ENCODE peak calls at places on chromosome 16, in six cellular contexts. One of them, this sample, is unnamed.
A peak's percentile ranks its signal among the peaks of the same experiment; 100 is the strongest.

GRCh38 chr16:75219838-75220237 is 1.1 kb downstream of the CTRB1 start:
- DNase-seq in body of pancreas: no peak
- DNase-seq in OCI-LY7: peak; percentile 11
- DNase-seq in CD8-positive, alpha-beta memory T cell: peak; percentile 24
- DNase-seq in A549: no peak
- DNase-seq in sigmoid colon: no peak
- DNase-seq in this sample: no peak

GRCh38 chr16:82846806-82847205 is 220.0 kb downstream of the CDH13 start:
- DNase-seq in body of pancreas: no peak
- DNase-seq in OCI-LY7: no peak
- DNase-seq in CD8-positive, alpha-beta memory T cell: no peak
- DNase-seq in A549: no peak
- DNase-seq in sigmoid colon: no peak
- DNase-seq in this sample: no peak

GRCh38 chr16:11309895-11310633 is 28.9 kb upstream of the PRM1 start:
- DNase-seq in body of pancreas: no peak
- DNase-seq in OCI-LY7: peak; percentile 99
- DNase-seq in CD8-positive, alpha-beta memory T cell: no peak
- DNase-seq in A549: no peak
- DNase-seq in sigmoid colon: no peak
- DNase-seq in this sample: no peak

GRCh38 chr16:25027281-25027680 is 12.1 kb upstream of the ARHGAP17 start:
- DNase-seq in body of pancreas: no peak
- DNase-seq in OCI-LY7: no peak
- DNase-seq in CD8-positive, alpha-beta memory T cell: no peak
- DNase-seq in A549: no peak
- DNase-seq in sigmoid colon: no peak
- DNase-seq in this sample: no peak

GRCh38 chr16:80525420-80525819 is 15.4 kb upstream of the DYNLRB2 start:
- DNase-seq in body of pancreas: no peak
- DNase-seq in OCI-LY7: no peak
- DNase-seq in CD8-positive, alpha-beta memory T cell: no peak
- DNase-seq in A549: no peak
- DNase-seq in sigmoid colon: no peak
- DNase-seq in this sample: no peak

GRCh38 chr16:11526921-11527320 is 59.8 kb downstream of the LITAF start:
- DNase-seq in body of pancreas: no peak
- DNase-seq in OCI-LY7: no peak
- DNase-seq in CD8-positive, alpha-beta memory T cell: no peak
- DNase-seq in A549: no peak
- DNase-seq in sigmoid colon: no peak
- DNase-seq in this sample: no peak

GRCh38 chr16:71339481-71340171 is 18.9 kb upstream of the CALB2 start:
- DNase-seq in body of pancreas: no peak
- DNase-seq in OCI-LY7: no peak
- DNase-seq in CD8-positive, alpha-beta memory T cell: no peak
- DNase-seq in A549: no peak
- DNase-seq in sigmoid colon: no peak
- DNase-seq in this sample: no peak

GRCh38 chr16:13337482-13337881 is 436.1 kb downstream of the SHISA9 start:
- DNase-seq in body of pancreas: no peak
- DNase-seq in OCI-LY7: no peak
- DNase-seq in CD8-positive, alpha-beta memory T cell: no peak
- DNase-seq in A549: no peak
- DNase-seq in sigmoid colon: no peak
- DNase-seq in this sample: no peak

GRCh38 chr16:4067262-4068001 is 48.8 kb downstream of the ADCY9 start:
- DNase-seq in body of pancreas: no peak
- DNase-seq in OCI-LY7: no peak
- DNase-seq in CD8-positive, alpha-beta memory T cell: no peak
- DNase-seq in A549: no peak
- DNase-seq in sigmoid colon: peak; percentile 24
- DNase-seq in this sample: no peak

GRCh38 chr16:66832190-66832589 is 1.4 kb upstream of the NAE1 start:
- DNase-seq in body of pancreas: no peak
- DNase-seq in OCI-LY7: no peak
- DNase-seq in CD8-positive, alpha-beta memory T cell: no peak
- DNase-seq in A549: no peak
- DNase-seq in sigmoid colon: no peak
- DNase-seq in this sample: no peak

GRCh38 chr16:26857371-26857770 is 209.4 kb upstream of the C16orf82 start:
- DNase-seq in body of pancreas: no peak
- DNase-seq in OCI-LY7: peak; percentile 10
- DNase-seq in CD8-positive, alpha-beta memory T cell: no peak
- DNase-seq in A549: no peak
- DNase-seq in sigmoid colon: no peak
- DNase-seq in this sample: no peak

GRCh38 chr16:86450691-86451090 is 59.6 kb upstream of the FOXF1 start:
- DNase-seq in body of pancreas: no peak
- DNase-seq in OCI-LY7: no peak
- DNase-seq in CD8-positive, alpha-beta memory T cell: no peak
- DNase-seq in A549: no peak
- DNase-seq in sigmoid colon: no peak
- DNase-seq in this sample: no peak

GRCh38 chr16:1863681-1864460 is 8.1 kb downstream of the MEIOB start:
- DNase-seq in body of pancreas: peak; percentile 20
- DNase-seq in OCI-LY7: peak; percentile 55
- DNase-seq in CD8-positive, alpha-beta memory T cell: peak; percentile 11
- DNase-seq in A549: no peak
- DNase-seq in sigmoid colon: no peak
- DNase-seq in this sample: no peak

GRCh38 chr16:21593530-21594289 is 5.7 kb upstream of the METTL9 start:
- DNase-seq in body of pancreas: no peak
- DNase-seq in OCI-LY7: no peak
- DNase-seq in CD8-positive, alpha-beta memory T cell: no peak
- DNase-seq in A549: no peak
- DNase-seq in sigmoid colon: no peak
- DNase-seq in this sample: no peak

GRCh38 chr16:68380348-68380670 is 68.0 kb downstream of the SMPD3 start:
- DNase-seq in body of pancreas: no peak
- DNase-seq in OCI-LY7: no peak
- DNase-seq in CD8-positive, alpha-beta memory T cell: no peak
- DNase-seq in A549: no peak
- DNase-seq in sigmoid colon: no peak
- DNase-seq in this sample: peak; percentile 35

GRCh38 chr16:3646348-3646920 is 8.1 kb upstream of the DNASE1 start:
- DNase-seq in body of pancreas: peak; percentile 86
- DNase-seq in OCI-LY7: no peak
- DNase-seq in CD8-positive, alpha-beta memory T cell: no peak
- DNase-seq in A549: peak; percentile 80
- DNase-seq in sigmoid colon: peak; percentile 57
- DNase-seq in this sample: no peak

GRCh38 chr16:84332975-84333684 is 35.2 kb upstream of the ATP2C2 start:
- DNase-seq in body of pancreas: peak; percentile 22
- DNase-seq in OCI-LY7: no peak
- DNase-seq in CD8-positive, alpha-beta memory T cell: no peak
- DNase-seq in A549: no peak
- DNase-seq in sigmoid colon: peak; percentile 39
- DNase-seq in this sample: no peak

GRCh38 chr16:49756971-49757743 is 98.8 kb downstream of the ZNF423 start:
- DNase-seq in body of pancreas: no peak
- DNase-seq in OCI-LY7: no peak
- DNase-seq in CD8-positive, alpha-beta memory T cell: no peak
- DNase-seq in A549: no peak
- DNase-seq in sigmoid colon: no peak
- DNase-seq in this sample: no peak

GRCh38 chr16:67163164-67163902 is 1.2 kb upstream of the HSF4 start:
- DNase-seq in body of pancreas: no peak
- DNase-seq in OCI-LY7: no peak
- DNase-seq in CD8-positive, alpha-beta memory T cell: peak; percentile 25
- DNase-seq in A549: no peak
- DNase-seq in sigmoid colon: peak; percentile 89
- DNase-seq in this sample: no peak

GRCh38 chr16:81595676-81596292 is 151.2 kb downstream of the CMIP start:
- DNase-seq in body of pancreas: no peak
- DNase-seq in OCI-LY7: no peak
- DNase-seq in CD8-positive, alpha-beta memory T cell: no peak
- DNase-seq in A549: no peak
- DNase-seq in sigmoid colon: no peak
- DNase-seq in this sample: no peak

GRCh38 chr16:30142672-30143346 is 19.8 kb upstream of the MAPK3 start:
- DNase-seq in body of pancreas: no peak
- DNase-seq in OCI-LY7: peak; percentile 58
- DNase-seq in CD8-positive, alpha-beta memory T cell: peak; percentile 45
- DNase-seq in A549: no peak
- DNase-seq in sigmoid colon: no peak
- DNase-seq in this sample: no peak

GRCh38 chr16:83931556-83931955 is 21.5 kb upstream of the OSGIN1 start:
- DNase-seq in body of pancreas: no peak
- DNase-seq in OCI-LY7: no peak
- DNase-seq in CD8-positive, alpha-beta memory T cell: no peak
- DNase-seq in A549: no peak
- DNase-seq in sigmoid colon: no peak
- DNase-seq in this sample: peak; percentile 62

GRCh38 chr16:72983241-72983640 is 64.7 kb downstream of the ZFHX3 start:
- DNase-seq in body of pancreas: no peak
- DNase-seq in OCI-LY7: no peak
- DNase-seq in CD8-positive, alpha-beta memory T cell: no peak
- DNase-seq in A549: no peak
- DNase-seq in sigmoid colon: peak; percentile 60
- DNase-seq in this sample: no peak

GRCh38 chr16:4989391-4990006 is 31.4 kb downstream of the SEC14L5 start:
- DNase-seq in body of pancreas: no peak
- DNase-seq in OCI-LY7: no peak
- DNase-seq in CD8-positive, alpha-beta memory T cell: no peak
- DNase-seq in A549: no peak
- DNase-seq in sigmoid colon: no peak
- DNase-seq in this sample: no peak

GRCh38 chr16:20321671-20322070 is 5.6 kb downstream of the GP2 start:
- DNase-seq in body of pancreas: peak; percentile 69
- DNase-seq in OCI-LY7: no peak
- DNase-seq in CD8-positive, alpha-beta memory T cell: no peak
- DNase-seq in A549: no peak
- DNase-seq in sigmoid colon: no peak
- DNase-seq in this sample: no peak

GRCh38 chr16:72203401-72203800 is 31.4 kb upstream of the PMFBP1 start:
- DNase-seq in body of pancreas: no peak
- DNase-seq in OCI-LY7: peak; percentile 21
- DNase-seq in CD8-positive, alpha-beta memory T cell: no peak
- DNase-seq in A549: no peak
- DNase-seq in sigmoid colon: no peak
- DNase-seq in this sample: peak; percentile 42

GRCh38 chr16:55663770-55664677 is 8.2 kb downstream of the SLC6A2 start:
- DNase-seq in body of pancreas: no peak
- DNase-seq in OCI-LY7: no peak
- DNase-seq in CD8-positive, alpha-beta memory T cell: no peak
- DNase-seq in A549: no peak
- DNase-seq in sigmoid colon: no peak
- DNase-seq in this sample: no peak

DNA sequence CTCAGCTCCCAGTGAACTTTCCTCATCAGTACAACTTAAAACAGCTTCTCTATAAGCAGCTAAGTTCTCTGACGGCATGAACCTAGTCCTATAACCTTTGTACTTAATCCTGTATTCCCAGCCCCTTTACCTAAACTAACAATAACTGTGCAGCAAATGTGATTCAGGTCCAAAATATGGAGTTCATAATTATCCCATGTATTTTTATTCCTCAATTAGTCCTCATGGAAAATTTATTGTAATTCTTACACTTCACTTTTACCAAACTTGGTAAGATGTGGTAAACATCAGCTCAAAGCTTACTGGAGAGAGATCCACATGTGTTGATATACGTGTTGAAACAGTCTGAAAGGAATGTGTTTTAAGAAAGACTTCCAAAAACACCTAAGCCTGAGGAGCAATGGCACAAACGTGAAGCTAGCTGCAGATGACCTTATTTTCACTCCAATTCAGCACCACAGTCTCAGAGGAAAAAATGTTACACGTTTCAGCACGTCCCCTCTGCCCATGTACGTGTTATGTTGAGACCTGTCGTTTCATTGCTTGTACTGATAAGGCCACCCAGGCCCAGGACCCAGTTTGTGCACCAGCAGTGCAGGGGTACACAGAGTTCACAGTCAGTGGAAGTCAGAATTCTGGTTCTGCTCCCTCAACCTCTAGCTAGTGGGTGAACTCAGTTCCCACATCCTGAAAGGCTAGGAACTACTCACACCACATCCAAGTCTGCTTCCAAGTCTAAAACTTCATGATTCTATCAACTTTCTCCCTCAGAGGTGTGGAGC is 7.1 kb downstream of the USP31 start:
- DNase-seq in body of pancreas: no peak
- DNase-seq in OCI-LY7: no peak
- DNase-seq in CD8-positive, alpha-beta memory T cell: no peak
- DNase-seq in A549: no peak
- DNase-seq in sigmoid colon: no peak
- DNase-seq in this sample: no peak
- H3K4me1 ChIP-seq in body of pancreas: peaks cover 38% of the 10 kb centered on the region
- H3K4me1 ChIP-seq in OCI-LY7: peaks cover 5% of the 10 kb centered on the region
- H3K4me1 ChIP-seq in CD8-positive, alpha-beta memory T cell: no peaks in the 10 kb centered on the region
- H3K4me1 ChIP-seq in A549: peaks cover 55% of the 10 kb centered on the region
- H3K4me1 ChIP-seq in sigmoid colon: peaks cover 73% of the 10 kb centered on the region
- H3K4me1 ChIP-seq in this sample: peaks cover 7% of the 10 kb centered on the region

GRCh38 chr16:56987692-56988091 is 1.7 kb upstream of the NLRC5 start:
- DNase-seq in body of pancreas: no peak
- DNase-seq in OCI-LY7: no peak
- DNase-seq in CD8-positive, alpha-beta memory T cell: no peak
- DNase-seq in A549: no peak
- DNase-seq in sigmoid colon: no peak
- DNase-seq in this sample: no peak
- H3K9me3 ChIP-seq in body of pancreas: no peaks in the 10 kb centered on the region
- H3K9me3 ChIP-seq in OCI-LY7: no peaks in the 10 kb centered on the region
- H3K9me3 ChIP-seq in CD8-positive, alpha-beta memory T cell: no peaks in the 10 kb centered on the region
- H3K9me3 ChIP-seq in A549: no peaks in the 10 kb centered on the region
- H3K9me3 ChIP-seq in sigmoid colon: no peaks in the 10 kb centered on the region
- H3K9me3 ChIP-seq in this sample: no peaks in the 10 kb centered on the region

GRCh38 chr16:89366561-89367537 is 123.5 kb downstream of the ANKRD11 start:
- DNase-seq in body of pancreas: no peak
- DNase-seq in OCI-LY7: no peak
- DNase-seq in CD8-positive, alpha-beta memory T cell: no peak
- DNase-seq in A549: no peak
- DNase-seq in sigmoid colon: no peak
- DNase-seq in this sample: no peak
- H3K4me1 ChIP-seq in body of pancreas: peaks cover 58% of the 10 kb centered on the region
- H3K4me1 ChIP-seq in OCI-LY7: peaks cover 34% of the 10 kb centered on the region
- H3K4me1 ChIP-seq in CD8-positive, alpha-beta memory T cell: peaks cover 81% of the 10 kb centered on the region
- H3K4me1 ChIP-seq in A549: peaks cover 62% of the 10 kb centered on the region
- H3K4me1 ChIP-seq in sigmoid colon: peaks cover 82% of the 10 kb centered on the region
- H3K4me1 ChIP-seq in this sample: peaks cover 26% of the 10 kb centered on the region

GRCh38 chr16:35252356-35252936 is 1793.0 kb downstream of the TP53TG3F start:
- DNase-seq in body of pancreas: no peak
- DNase-seq in OCI-LY7: peak; percentile 5
- DNase-seq in CD8-positive, alpha-beta memory T cell: no peak
- DNase-seq in A549: no peak
- DNase-seq in sigmoid colon: no peak
- DNase-seq in this sample: no peak
- H3K9me3 ChIP-seq in body of pancreas: no peaks in the 10 kb centered on the region
- H3K9me3 ChIP-seq in OCI-LY7: no peaks in the 10 kb centered on the region
- H3K9me3 ChIP-seq in CD8-positive, alpha-beta memory T cell: no peaks in the 10 kb centered on the region
- H3K9me3 ChIP-seq in A549: peaks cover 3% of the 10 kb centered on the region
- H3K9me3 ChIP-seq in sigmoid colon: peaks cover 2% of the 10 kb centered on the region
- H3K9me3 ChIP-seq in this sample: no peaks in the 10 kb centered on the region

DNA sequence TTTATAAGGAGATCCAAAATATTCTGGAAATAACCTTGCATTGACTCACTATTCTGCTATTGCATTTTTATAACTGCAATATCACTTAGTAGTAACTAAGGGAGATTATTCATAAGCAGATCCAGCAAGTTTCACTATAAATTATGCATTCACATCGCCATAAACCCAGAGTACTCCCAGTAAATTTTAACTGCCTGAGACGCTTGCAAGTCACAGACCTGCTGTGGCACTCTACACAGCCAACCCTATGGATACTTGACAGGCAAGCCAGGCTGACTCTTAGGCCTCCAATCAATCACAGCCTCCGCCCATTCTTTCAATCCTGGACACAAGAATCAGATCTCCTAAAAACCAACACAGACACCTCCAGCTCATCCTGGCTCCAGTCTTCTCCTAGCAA is 28.2 kb downstream of the USP31 start:
- DNase-seq in body of pancreas: no peak
- DNase-seq in OCI-LY7: no peak
- DNase-seq in CD8-positive, alpha-beta memory T cell: no peak
- DNase-seq in A549: no peak
- DNase-seq in sigmoid colon: no peak
- DNase-seq in this sample: no peak
- H3K4me1 ChIP-seq in body of pancreas: peaks cover 12% of the 10 kb centered on the region
- H3K4me1 ChIP-seq in OCI-LY7: no peaks in the 10 kb centered on the region
- H3K4me1 ChIP-seq in CD8-positive, alpha-beta memory T cell: no peaks in the 10 kb centered on the region
- H3K4me1 ChIP-seq in A549: peaks cover 55% of the 10 kb centered on the region
- H3K4me1 ChIP-seq in sigmoid colon: peaks cover 82% of the 10 kb centered on the region
- H3K4me1 ChIP-seq in this sample: peaks cover 16% of the 10 kb centered on the region

This sample was measured in left lung.